ENCODE peak calls at places on chromosomes 4 and X, in seven cellular contexts. One of them, this sample, is unnamed. For H3K36me3, the result is how much of the 10 kb centered on the place peaks cover.

GRCh38 chr4:159273126-159273438 is 170.2 kb downstream of the RAPGEF2 start:
- ATAC-seq in aorta: peak
- ATAC-seq in CD8-positive, alpha-beta T cell: no peak
- ATAC-seq in left lung: no peak
- ATAC-seq in Panc1: no peak
- ATAC-seq in PC-3: no peak
- ATAC-seq in upper lobe of right lung: no peak
- ATAC-seq in this sample: no peak

GRCh38 chr4:84647307-84647884 is 64.5 kb downstream of the CDS1 start:
- ATAC-seq in aorta: no peak
- ATAC-seq in left lung: no peak
- ATAC-seq in upper lobe of right lung: no peak
- ATAC-seq in CD8-positive, alpha-beta T cell: no peak
- ATAC-seq in PC-3: no peak
- ATAC-seq in Panc1: no peak
- ATAC-seq in this sample: no peak

GRCh38 chr4:93646225-93646930 is 182.2 kb upstream of the ATOH1 start:
- ATAC-seq in CD8-positive, alpha-beta T cell: no peak
- ATAC-seq in aorta: no peak
- ATAC-seq in left lung: no peak
- ATAC-seq in PC-3: peak
- ATAC-seq in upper lobe of right lung: no peak
- ATAC-seq in Panc1: no peak
- ATAC-seq in this sample: no peak

GRCh38 chrX:9342581-9343051 is 122.2 kb upstream of the TBL1X start:
- ATAC-seq in upper lobe of right lung: peak
- ATAC-seq in left lung: peak
- ATAC-seq in CD8-positive, alpha-beta T cell: no peak
- ATAC-seq in aorta: peak
- ATAC-seq in Panc1: peak
- ATAC-seq in PC-3: peak
- ATAC-seq in this sample: peak

GRCh38 chr4:153507679-153508073 is 41.5 kb downstream of the TMEM131L start:
- ATAC-seq in upper lobe of right lung: no peak
- ATAC-seq in PC-3: no peak
- ATAC-seq in Panc1: no peak
- ATAC-seq in aorta: no peak
- ATAC-seq in CD8-positive, alpha-beta T cell: no peak
- ATAC-seq in left lung: no peak
- ATAC-seq in this sample: no peak

GRCh38 chr4:3267576-3268394 is 18.8 kb downstream of the MSANTD1 start:
- ATAC-seq in upper lobe of right lung: peak
- ATAC-seq in PC-3: no peak
- ATAC-seq in aorta: no peak
- ATAC-seq in Panc1: no peak
- ATAC-seq in left lung: peak
- ATAC-seq in CD8-positive, alpha-beta T cell: no peak
- ATAC-seq in this sample: no peak

GRCh38 chr4:113645771-113646455 is 115.6 kb downstream of the CAMK2D start:
- ATAC-seq in CD8-positive, alpha-beta T cell: no peak
- ATAC-seq in PC-3: peak
- ATAC-seq in Panc1: peak
- ATAC-seq in upper lobe of right lung: peak
- ATAC-seq in left lung: peak
- ATAC-seq in aorta: peak
- ATAC-seq in this sample: no peak

GRCh38 chrX:22742174-22742573 is 257.6 kb upstream of the DDX53 start:
- ATAC-seq in Panc1: no peak
- ATAC-seq in upper lobe of right lung: no peak
- ATAC-seq in aorta: no peak
- ATAC-seq in CD8-positive, alpha-beta T cell: no peak
- ATAC-seq in PC-3: no peak
- ATAC-seq in left lung: no peak
- ATAC-seq in this sample: no peak

GRCh38 chr4:72564184-72564583 is 4.8 kb downstream of the ADAMTS3 start:
- ATAC-seq in upper lobe of right lung: no peak
- ATAC-seq in Panc1: no peak
- ATAC-seq in CD8-positive, alpha-beta T cell: no peak
- ATAC-seq in aorta: no peak
- ATAC-seq in PC-3: no peak
- ATAC-seq in left lung: no peak
- ATAC-seq in this sample: peak

GRCh38 chr4:83356899-83357661 is 22.4 kb upstream of the HPSE start:
- ATAC-seq in aorta: peak
- ATAC-seq in PC-3: peak
- ATAC-seq in Panc1: peak
- ATAC-seq in upper lobe of right lung: peak
- ATAC-seq in left lung: peak
- ATAC-seq in CD8-positive, alpha-beta T cell: no peak
- ATAC-seq in this sample: peak

GRCh38 chr4:26496207-26496783 is 6.0 kb upstream of the CCKAR start:
- ATAC-seq in aorta: no peak
- ATAC-seq in upper lobe of right lung: no peak
- ATAC-seq in PC-3: no peak
- ATAC-seq in left lung: no peak
- ATAC-seq in Panc1: no peak
- ATAC-seq in CD8-positive, alpha-beta T cell: no peak
- ATAC-seq in this sample: no peak

GRCh38 chr4:87209696-87210095 is 10.7 kb downstream of the KLHL8 start:
- ATAC-seq in Panc1: no peak
- ATAC-seq in left lung: peak
- ATAC-seq in PC-3: no peak
- ATAC-seq in upper lobe of right lung: peak
- ATAC-seq in aorta: no peak
- ATAC-seq in CD8-positive, alpha-beta T cell: peak
- ATAC-seq in this sample: peak

GRCh38 chr4:23819041-23819511 is 70.8 kb downstream of the PPARGC1A start:
- ATAC-seq in CD8-positive, alpha-beta T cell: no peak
- ATAC-seq in upper lobe of right lung: peak
- ATAC-seq in PC-3: no peak
- ATAC-seq in aorta: no peak
- ATAC-seq in Panc1: no peak
- ATAC-seq in left lung: peak
- ATAC-seq in this sample: peak

GRCh38 chr4:179465131-179465797 is 2023.0 kb upstream of the AGA start:
- ATAC-seq in CD8-positive, alpha-beta T cell: no peak
- ATAC-seq in PC-3: peak
- ATAC-seq in aorta: no peak
- ATAC-seq in left lung: no peak
- ATAC-seq in upper lobe of right lung: no peak
- ATAC-seq in Panc1: no peak
- ATAC-seq in this sample: no peak

GRCh38 chrX:66000628-66001275 is 39.1 kb downstream of the VSIG4 start:
- ATAC-seq in aorta: no peak
- ATAC-seq in left lung: no peak
- ATAC-seq in CD8-positive, alpha-beta T cell: no peak
- ATAC-seq in upper lobe of right lung: no peak
- ATAC-seq in Panc1: no peak
- ATAC-seq in PC-3: no peak
- ATAC-seq in this sample: no peak

GRCh38 chrX:136209016-136209738 is 42.0 kb downstream of the MAP7D3 start:
- ATAC-seq in upper lobe of right lung: peak
- ATAC-seq in PC-3: peak
- ATAC-seq in left lung: peak
- ATAC-seq in CD8-positive, alpha-beta T cell: peak
- ATAC-seq in aorta: peak
- ATAC-seq in Panc1: peak
- ATAC-seq in this sample: peak

GRCh38 chr4:66430856-66431255 is 760.6 kb upstream of the EPHA5 start:
- ATAC-seq in CD8-positive, alpha-beta T cell: no peak
- ATAC-seq in upper lobe of right lung: no peak
- ATAC-seq in aorta: no peak
- ATAC-seq in PC-3: peak
- ATAC-seq in left lung: no peak
- ATAC-seq in Panc1: no peak
- ATAC-seq in this sample: no peak

GRCh38 chr4:137378393-137379290 is 153.7 kb downstream of the PCDH18 start:
- ATAC-seq in upper lobe of right lung: no peak
- ATAC-seq in left lung: no peak
- ATAC-seq in aorta: no peak
- ATAC-seq in CD8-positive, alpha-beta T cell: no peak
- ATAC-seq in PC-3: no peak
- ATAC-seq in Panc1: no peak
- ATAC-seq in this sample: no peak

GRCh38 chr4:162274354-162274753 is 110.6 kb upstream of the FSTL5 start:
- ATAC-seq in upper lobe of right lung: peak
- ATAC-seq in left lung: no peak
- ATAC-seq in aorta: no peak
- ATAC-seq in Panc1: no peak
- ATAC-seq in PC-3: no peak
- ATAC-seq in CD8-positive, alpha-beta T cell: no peak
- ATAC-seq in this sample: no peak

GRCh38 chr4:92163348-92163747 is 140.4 kb upstream of the GRID2 start:
- ATAC-seq in CD8-positive, alpha-beta T cell: no peak
- ATAC-seq in PC-3: no peak
- ATAC-seq in Panc1: no peak
- ATAC-seq in upper lobe of right lung: no peak
- ATAC-seq in aorta: no peak
- ATAC-seq in left lung: no peak
- ATAC-seq in this sample: no peak

GRCh38 chr4:53706422-53707032 is 115.2 kb upstream of the LNX1 start:
- ATAC-seq in left lung: peak
- ATAC-seq in aorta: no peak
- ATAC-seq in PC-3: peak
- ATAC-seq in upper lobe of right lung: peak
- ATAC-seq in CD8-positive, alpha-beta T cell: no peak
- ATAC-seq in Panc1: no peak
- ATAC-seq in this sample: no peak

GRCh38 chr4:129384974-129385373 is 289.0 kb downstream of the C4orf33 start:
- ATAC-seq in PC-3: no peak
- ATAC-seq in upper lobe of right lung: no peak
- ATAC-seq in CD8-positive, alpha-beta T cell: no peak
- ATAC-seq in left lung: no peak
- ATAC-seq in aorta: no peak
- ATAC-seq in Panc1: no peak
- ATAC-seq in this sample: no peak

GRCh38 chr4:17448689-17449088 is 63.2 kb downstream of the QDPR start:
- ATAC-seq in upper lobe of right lung: no peak
- ATAC-seq in aorta: peak
- ATAC-seq in CD8-positive, alpha-beta T cell: no peak
- ATAC-seq in left lung: peak
- ATAC-seq in Panc1: no peak
- ATAC-seq in PC-3: peak
- ATAC-seq in this sample: no peak

GRCh38 chr4:38455092-38455855 is 208.7 kb upstream of the KLF3 start:
- ATAC-seq in upper lobe of right lung: no peak
- ATAC-seq in left lung: peak
- ATAC-seq in CD8-positive, alpha-beta T cell: no peak
- ATAC-seq in aorta: no peak
- ATAC-seq in PC-3: no peak
- ATAC-seq in Panc1: no peak
- ATAC-seq in this sample: no peak

GRCh38 chr4:1596393-1596792 is 87.7 kb downstream of the FAM53A start:
- ATAC-seq in aorta: no peak
- ATAC-seq in Panc1: no peak
- ATAC-seq in upper lobe of right lung: no peak
- ATAC-seq in CD8-positive, alpha-beta T cell: no peak
- ATAC-seq in PC-3: no peak
- ATAC-seq in left lung: no peak
- ATAC-seq in this sample: no peak

GRCh38 chr4:67483868-67484602 is 61.3 kb downstream of the CENPC start:
- ATAC-seq in PC-3: peak
- ATAC-seq in aorta: no peak
- ATAC-seq in left lung: no peak
- ATAC-seq in Panc1: no peak
- ATAC-seq in CD8-positive, alpha-beta T cell: no peak
- ATAC-seq in upper lobe of right lung: no peak
- ATAC-seq in this sample: no peak

GRCh38 chr4:67475155-67475554 is 70.1 kb downstream of the CENPC start:
- ATAC-seq in left lung: no peak
- ATAC-seq in aorta: no peak
- ATAC-seq in PC-3: no peak
- ATAC-seq in upper lobe of right lung: no peak
- ATAC-seq in CD8-positive, alpha-beta T cell: no peak
- ATAC-seq in Panc1: no peak
- ATAC-seq in this sample: no peak

DNA sequence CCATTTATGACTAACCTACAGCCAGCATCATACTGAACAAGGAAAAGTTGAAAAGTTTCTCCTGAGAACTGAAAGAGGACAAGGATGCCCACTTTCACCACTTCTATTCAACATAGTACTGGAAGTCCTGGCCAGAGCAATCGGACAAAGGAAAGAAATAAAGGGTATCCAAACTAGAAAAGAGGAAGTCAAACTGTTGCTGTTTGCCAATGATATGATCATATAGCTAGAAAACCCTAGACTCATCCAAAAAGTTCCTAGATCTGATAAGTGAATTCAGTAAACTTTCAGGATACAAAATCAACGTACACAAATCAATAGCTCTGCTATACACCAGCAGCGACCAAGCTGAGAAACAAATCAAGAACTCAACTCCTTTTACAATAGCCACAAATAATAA is 64.5 kb downstream of the CENPC start:
- ATAC-seq in left lung: no peak
- ATAC-seq in PC-3: no peak
- ATAC-seq in Panc1: no peak
- ATAC-seq in aorta: no peak
- ATAC-seq in upper lobe of right lung: no peak
- ATAC-seq in CD8-positive, alpha-beta T cell: no peak
- ATAC-seq in this sample: no peak
- H3K36me3 ChIP-seq in left lung: half or more
- H3K36me3 ChIP-seq in PC-3: under half
- H3K36me3 ChIP-seq in Panc1: under half
- H3K36me3 ChIP-seq in aorta: under half
- H3K36me3 ChIP-seq in upper lobe of right lung: under half
- H3K36me3 ChIP-seq in CD8-positive, alpha-beta T cell: under half
- H3K36me3 ChIP-seq in this sample: half or more

DNA sequence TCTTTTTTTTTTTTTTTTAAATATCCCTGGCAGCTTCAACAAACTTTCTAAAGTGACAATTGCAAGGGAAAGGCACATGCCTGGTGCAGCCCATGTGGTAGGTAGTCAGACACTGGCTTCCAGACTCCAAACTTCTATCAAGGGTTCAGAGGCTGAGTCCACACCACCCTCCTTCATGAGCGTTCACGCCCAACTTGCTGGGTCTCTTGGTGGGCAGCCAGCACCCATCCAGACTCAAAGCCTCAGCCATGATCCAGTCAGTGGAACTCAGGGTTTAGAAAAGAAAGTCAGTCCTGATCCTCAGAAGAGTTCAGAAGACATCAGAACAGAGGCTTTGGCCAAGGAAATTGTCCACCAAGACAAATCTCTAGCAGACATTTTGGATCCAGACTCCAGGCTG is 141.5 kb downstream of the SOWAHB start:
- ATAC-seq in Panc1: no peak
- ATAC-seq in upper lobe of right lung: no peak
- ATAC-seq in aorta: no peak
- ATAC-seq in left lung: no peak
- ATAC-seq in CD8-positive, alpha-beta T cell: no peak
- ATAC-seq in PC-3: no peak
- ATAC-seq in this sample: no peak
- H3K36me3 ChIP-seq in Panc1: under half
- H3K36me3 ChIP-seq in upper lobe of right lung: under half
- H3K36me3 ChIP-seq in aorta: under half
- H3K36me3 ChIP-seq in left lung: under half
- H3K36me3 ChIP-seq in CD8-positive, alpha-beta T cell: under half
- H3K36me3 ChIP-seq in PC-3: under half
- H3K36me3 ChIP-seq in this sample: under half

GRCh38 chr4:10083331-10083769 is 33.2 kb downstream of the WDR1 start:
- ATAC-seq in aorta: no peak
- ATAC-seq in PC-3: no peak
- ATAC-seq in CD8-positive, alpha-beta T cell: no peak
- ATAC-seq in left lung: no peak
- ATAC-seq in Panc1: no peak
- ATAC-seq in upper lobe of right lung: no peak
- ATAC-seq in this sample: no peak
- H3K36me3 ChIP-seq in aorta: under half
- H3K36me3 ChIP-seq in PC-3: under half
- H3K36me3 ChIP-seq in CD8-positive, alpha-beta T cell: half or more
- H3K36me3 ChIP-seq in left lung: half or more
- H3K36me3 ChIP-seq in Panc1: under half
- H3K36me3 ChIP-seq in upper lobe of right lung: half or more
- H3K36me3 ChIP-seq in this sample: half or more

GRCh38 chr4:96379524-96379923 is 539.6 kb downstream of the PDHA2 start:
- ATAC-seq in left lung: no peak
- ATAC-seq in PC-3: no peak
- ATAC-seq in CD8-positive, alpha-beta T cell: no peak
- ATAC-seq in upper lobe of right lung: no peak
- ATAC-seq in aorta: no peak
- ATAC-seq in Panc1: no peak
- ATAC-seq in this sample: no peak
- H3K36me3 ChIP-seq in left lung: under half
- H3K36me3 ChIP-seq in PC-3: under half
- H3K36me3 ChIP-seq in CD8-positive, alpha-beta T cell: under half
- H3K36me3 ChIP-seq in upper lobe of right lung: under half
- H3K36me3 ChIP-seq in aorta: under half
- H3K36me3 ChIP-seq in Panc1: under half
- H3K36me3 ChIP-seq in this sample: under half

This sample was measured in gastroesophageal sphincter.